ENCODE peak calls at places on chromosomes 4 and X, in nine cellular contexts. N is esophagus muscularis mucosa, I is upper lobe of left lung, F is SK-N-SH, G is Panc1, V is endothelial cell of umbilical vein, D is spleen, K is HL-60, C is GM23338. Y is an unnamed sample.

GRCh38 chrX:13013353-13014110 is 30.9 kb downstream of the FAM9C start:
- DNase-seq in N (no peak), I (peak), F (no peak), G (no peak), V (no peak), D (no peak), K (peak), C (no peak), Y (peak)

GRCh38 chr4:98516042-98516440 is 142.4 kb downstream of the TSPAN5 start:
- DNase-seq in N (no peak), I (no peak), F (no peak), G (no peak), V (peak), D (no peak), K (no peak), C (no peak), Y (no peak)

GRCh38 chr4:125041372-125041930 is 273.3 kb upstream of the FAT4 start:
- DNase-seq in N (no peak), I (no peak), F (no peak), G (no peak), V (peak), D (no peak), K (no peak), C (no peak), Y (no peak)

GRCh38 chrX:47169726-47170515 is 23.7 kb upstream of the UBA1 start:
- DNase-seq in N (no peak), I (no peak), F (peak), G (no peak), V (no peak), D (peak), K (no peak), C (no peak), Y (no peak)

GRCh38 chr4:36549992-36550391 is 268.6 kb downstream of the DTHD1 start:
- DNase-seq in N (no peak), I (no peak), F (no peak), G (no peak), V (no peak), D (no peak), K (no peak), C (no peak), Y (no peak)

GRCh38 chrX:102930990-102931756 is 5.9 kb upstream of the RAB40AL start:
- DNase-seq in N (no peak), I (no peak), F (no peak), G (no peak), V (no peak), D (no peak), K (no peak), C (no peak), Y (no peak)

GRCh38 chr4:66688674-66689073 is 856.6 kb downstream of the CENPC start:
- DNase-seq in N (no peak), I (no peak), F (peak), G (no peak), V (peak), D (no peak), K (no peak), C (peak), Y (no peak)

GRCh38 chr4:119394826-119395225 is 72.9 kb upstream of the FABP2 start:
- DNase-seq in N (no peak), I (no peak), F (peak), G (no peak), V (no peak), D (no peak), K (no peak), C (peak), Y (no peak)

GRCh38 chr4:40990202-40990898 is 224.0 kb downstream of the APBB2 start:
- DNase-seq in N (no peak), I (no peak), F (no peak), G (peak), V (peak), D (no peak), K (no peak), C (no peak), Y (no peak)

GRCh38 chr4:69092190-69092589 is 4.1 kb upstream of the UGT2B7 start:
- DNase-seq in N (no peak), I (no peak), F (no peak), G (no peak), V (peak), D (no peak), K (no peak), C (no peak), Y (no peak)

GRCh38 chr4:55435136-55435535 is 39.4 kb downstream of the TMEM165 start:
- DNase-seq in N (no peak), I (no peak), F (no peak), G (no peak), V (peak), D (no peak), K (peak), C (peak), Y (no peak)

GRCh38 chr4:101205878-101206277 is 141.4 kb downstream of the PPP3CA start:
- DNase-seq in N (no peak), I (peak), F (no peak), G (no peak), V (no peak), D (no peak), K (peak), C (peak), Y (no peak)

GRCh38 chr4:59314637-59315036 is 1885.5 kb upstream of the ADGRL3 start:
- DNase-seq in N (no peak), I (no peak), F (no peak), G (no peak), V (no peak), D (no peak), K (no peak), C (no peak), Y (no peak)

GRCh38 chrX:9835585-9836210 is 49.5 kb downstream of the SHROOM2 start:
- DNase-seq in N (no peak), I (no peak), F (no peak), G (no peak), V (no peak), D (no peak), K (no peak), C (no peak), Y (no peak)

GRCh38 chr4:97845758-97846157 is 297.5 kb downstream of the STPG2 start:
- DNase-seq in N (no peak), I (no peak), F (no peak), G (no peak), V (no peak), D (no peak), K (no peak), C (peak), Y (no peak)

GRCh38 chrX:14758029-14758491 is 114.8 kb downstream of the FANCB start:
- DNase-seq in N (no peak), I (no peak), F (no peak), G (no peak), V (no peak), D (no peak), K (no peak), C (no peak), Y (no peak)
- TF ChIP-seq CTCF in N (no peak), I (no peak), F (no peak), G (no peak), V (no peak), D (no peak), K (no peak), C (no peak), Y (no peak)

DNA sequence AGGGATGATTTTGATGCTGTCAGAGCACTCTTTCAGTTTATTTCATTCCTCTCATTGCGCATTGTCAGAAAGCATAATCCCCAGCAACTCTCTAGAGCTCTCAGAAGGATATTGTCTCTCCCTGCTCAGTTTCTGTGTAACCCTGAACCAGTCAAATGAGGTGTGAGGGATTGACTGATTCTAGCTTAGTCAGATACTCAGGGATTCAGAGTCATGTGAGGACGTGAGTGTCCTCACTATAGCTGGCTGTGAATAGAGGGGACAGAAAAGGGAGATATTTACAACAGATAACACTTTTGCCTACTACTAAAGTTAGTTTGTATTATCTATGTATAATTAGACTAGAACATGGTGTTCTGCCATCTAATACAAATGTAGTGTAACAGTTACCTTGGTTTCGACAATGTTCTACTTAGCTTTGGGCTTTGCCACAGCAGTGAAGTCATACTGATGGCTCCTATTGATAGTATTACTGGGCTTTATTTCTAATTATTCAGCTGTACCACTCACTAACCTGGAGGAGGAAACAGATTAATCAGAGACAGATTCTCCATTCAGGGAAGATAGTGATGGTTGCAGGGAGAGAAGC is 19.6 kb downstream of the AP1AR start:
- DNase-seq in N (no peak), I (no peak), F (no peak), G (no peak), V (no peak), D (no peak), K (no peak), C (no peak), Y (no peak)
- H3K27ac ChIP-seq in N (peak), I (no peak), F (no peak), G (no peak), V (no peak), D (no peak), K (no peak), C (no peak), Y (no peak)

GRCh38 chr4:151786158-151786495 is 25.3 kb upstream of the GATB start:
- DNase-seq in N (peak), I (no peak), F (no peak), G (no peak), V (no peak), D (no peak), K (no peak), C (no peak), Y (no peak)

GRCh38 chr4:151785484-151786157 is 24.8 kb upstream of the GATB start:
- DNase-seq in N (peak), I (no peak), F (no peak), G (no peak), V (no peak), D (no peak), K (no peak), C (no peak), Y (no peak)

GRCh38 chr4:151784676-151785075 is 23.9 kb upstream of the GATB start:
- DNase-seq in N (peak), I (no peak), F (no peak), G (no peak), V (no peak), D (no peak), K (no peak), C (no peak), Y (no peak)

GRCh38 chr4:151783867-151784266 is 23.1 kb upstream of the GATB start:
- DNase-seq in N (peak), I (no peak), F (no peak), G (no peak), V (no peak), D (no peak), K (no peak), C (no peak), Y (no peak)

GRCh38 chr4:151788021-151788420 is 27.2 kb upstream of the GATB start:
- DNase-seq in N (peak), I (no peak), F (no peak), G (no peak), V (no peak), D (no peak), K (no peak), C (no peak), Y (no peak)
- TF ChIP-seq POLR2AphosphoS5 in N (no peak), I (no peak), F (no peak), G (no peak), V (no peak), D (no peak), K (no peak), C (no peak), Y (no peak)

DNA sequence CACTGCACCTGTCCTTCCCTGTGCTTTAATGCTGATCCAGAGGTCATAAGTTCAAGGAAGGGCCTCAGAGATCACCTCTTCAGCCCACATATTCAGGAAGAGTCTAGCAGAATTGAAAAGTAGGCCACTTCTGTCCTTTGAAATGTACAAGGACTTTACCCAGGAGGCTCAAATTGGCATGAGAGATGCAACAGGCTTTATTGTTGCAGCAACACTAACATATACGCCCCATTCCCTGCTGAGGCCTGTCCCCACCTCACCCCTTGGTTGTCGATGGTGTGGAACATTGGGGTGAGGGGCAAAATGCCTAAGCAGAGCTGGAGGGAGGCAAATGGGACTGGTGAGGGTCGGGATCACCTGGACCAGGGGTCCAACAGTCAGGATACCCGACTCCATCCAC is 2.8 kb downstream of the PRAF2 start:
- DNase-seq in N (no peak), I (no peak), F (no peak), G (no peak), V (no peak), D (no peak), K (no peak), C (no peak), Y (no peak)
- TF ChIP-seq CTCF in N (no peak), I (no peak), F (no peak), G (no peak), V (no peak), D (no peak), K (no peak), C (no peak), Y (no peak)

GRCh38 chr4:48016141-48017107 is at the start of the genes CNGA1 and NIPAL1:
- DNase-seq in N (no peak), I (peak), F (peak), G (no peak), V (peak), D (peak), K (peak), C (peak), Y (peak)
- H3K27ac ChIP-seq in N (no peak), I (no peak), F (peak), G (no peak), V (peak), D (peak), K (no peak), C (peak), Y (peak)

DNA sequence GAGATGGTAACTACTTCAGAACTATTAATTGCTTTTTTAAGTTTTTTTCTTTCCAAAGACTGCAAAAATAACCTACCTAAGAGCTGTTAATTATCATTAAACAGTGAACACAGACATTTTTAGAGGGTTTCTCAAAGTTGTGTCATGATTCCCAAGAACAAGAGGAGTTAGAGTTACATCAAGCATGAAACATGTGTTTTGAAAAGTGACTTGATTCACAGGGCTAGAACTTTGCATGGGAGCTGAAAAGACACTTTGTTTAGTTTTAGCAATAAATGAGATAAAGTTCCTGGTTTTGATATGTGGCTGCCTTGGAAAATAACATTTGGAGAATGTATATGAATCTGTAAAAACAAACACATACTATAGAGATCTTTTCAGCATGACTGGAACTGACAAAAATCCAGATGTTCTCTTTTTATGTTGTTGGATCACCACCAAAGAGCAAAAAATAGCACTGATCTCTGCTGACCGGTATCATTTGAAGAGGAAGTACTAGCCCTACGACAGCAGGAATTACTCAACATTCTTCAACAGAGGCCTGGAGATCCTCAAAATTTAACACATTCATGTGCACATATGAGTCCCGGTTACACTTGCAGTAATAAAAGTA is 173.0 kb upstream of the PCDH18 start:
- DNase-seq in N (no peak), I (no peak), F (no peak), G (no peak), V (no peak), D (no peak), K (peak), C (no peak), Y (no peak)
- TF ChIP-seq POLR2AphosphoS5 in N (peak), I (peak), F (peak), G (no peak), V (no peak), D (no peak), K (no peak), C (no peak), Y (peak)

Y was measured in transverse colon.